ENCODE peak calls at places on chromosomes 5 and 9, in nine cellular contexts. I is fibroblast of mammary gland, V is OCI-LY7, M is fibroblast of lung, B is Calu3, Q is right atrium auricular region, G is prostate gland, F is cardiac muscle cell, L is A549. Y is an unnamed sample.

GRCh38 chr5:59720063-59720462 is 173.5 kb downstream of the PDE4D start:
- DNase-seq in I (no peak), V (no peak), M (no peak), B (no peak), Q (no peak), G (no peak), F (no peak), L (no peak), Y (no peak)

GRCh38 chr9:8278048-8278447 is 478.5 kb upstream of the DMAC1 start:
- DNase-seq in I (no peak), V (no peak), M (no peak), B (no peak), Q (no peak), G (no peak), F (no peak), L (no peak), Y (no peak)

GRCh38 chr9:18748106-18748719 is 274.3 kb downstream of the ADAMTSL1 start:
- DNase-seq in I (no peak), V (no peak), M (peak; percentile 81), B (no peak), Q (no peak), G (no peak), F (no peak), L (no peak), Y (no peak)

GRCh38 chr5:141875795-141876627 is 2.2 kb downstream of the PCDH1 start:
- DNase-seq in I (no peak), V (no peak), M (no peak), B (peak; percentile 75), Q (no peak), G (peak; percentile 46), F (peak; percentile 51), L (no peak), Y (no peak)

GRCh38 chr9:99140685-99141314 is 35.9 kb downstream of the TGFBR1 start:
- DNase-seq in I (peak; percentile 70), V (peak; percentile 69), M (peak; percentile 76), B (peak; percentile 19), Q (no peak), G (peak; percentile 36), F (peak; percentile 78), L (peak; percentile 44), Y (peak; percentile 37)

GRCh38 chr9:81396528-81396927 is 292.8 kb downstream of the TLE1 start:
- DNase-seq in I (no peak), V (no peak), M (peak; percentile 44), B (no peak), Q (no peak), G (peak; percentile 9), F (no peak), L (no peak), Y (no peak)

GRCh38 chr5:178398856-178399722 is 166.5 kb upstream of the PHYKPL start:
- DNase-seq in I (no peak), V (no peak), M (no peak), B (no peak), Q (no peak), G (no peak), F (no peak), L (no peak), Y (no peak)

GRCh38 chr9:87504938-87505337 is 7.3 kb downstream of the DAPK1 start:
- DNase-seq in I (no peak), V (no peak), M (no peak), B (no peak), Q (no peak), G (no peak), F (peak; percentile 67), L (no peak), Y (no peak)

GRCh38 chr5:160169326-160169725 is 50.1 kb upstream of the PWWP2A start:
- DNase-seq in I (peak; percentile 97), V (no peak), M (peak; percentile 78), B (no peak), Q (no peak), G (no peak), F (no peak), L (no peak), Y (no peak)

GRCh38 chr5:135543151-135543818 is 7.5 kb upstream of the NEUROG1 start:
- DNase-seq in I (no peak), V (no peak), M (no peak), B (no peak), Q (no peak), G (no peak), F (no peak), L (no peak), Y (peak; percentile 46)

GRCh38 chr5:119250946-119251901 is 104.6 kb upstream of the TNFAIP8 start:
- DNase-seq in I (peak; percentile 60), V (no peak), M (peak; percentile 18), B (no peak), Q (no peak), G (no peak), F (no peak), L (no peak), Y (no peak)

GRCh38 chr9:134913041-134913712 is 4.5 kb downstream of the FCN1 start:
- DNase-seq in I (no peak), V (no peak), M (no peak), B (no peak), Q (no peak), G (no peak), F (no peak), L (no peak), Y (no peak)

DNA sequence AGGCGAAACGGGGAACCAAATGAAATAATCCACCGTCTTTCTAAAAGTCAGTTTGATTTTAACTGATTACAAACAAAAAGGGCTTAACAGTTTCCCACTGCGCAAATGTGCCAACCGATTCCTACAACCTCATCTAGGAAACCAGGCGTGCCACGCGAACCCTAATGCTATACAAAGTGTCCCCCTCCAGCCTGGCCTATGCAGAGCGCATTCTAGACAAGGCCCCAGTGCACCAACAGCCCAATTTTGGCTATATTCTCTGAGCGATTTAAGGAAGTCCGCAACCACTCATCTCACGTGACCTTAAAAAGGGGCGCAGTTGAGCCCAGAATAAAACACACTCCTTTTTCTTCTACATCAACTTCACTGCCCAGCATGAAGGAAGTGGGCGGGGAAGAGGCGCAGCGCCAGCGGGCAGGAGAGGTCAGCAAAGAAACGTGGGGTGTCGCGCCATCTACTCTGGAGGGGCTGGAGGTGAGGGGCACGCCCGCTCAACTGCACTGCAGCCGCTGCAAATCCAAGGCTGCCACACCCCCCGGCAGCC is 779 bp downstream of the FAM13B start:
- DNase-seq in I (peak; percentile 49), V (peak; percentile 83), M (peak; percentile 65), B (no peak), Q (peak; percentile 68), G (peak; percentile 43), F (peak; percentile 68), L (peak; percentile 60), Y (peak; percentile 72)
- TF ChIP-seq CTCF in I (no peak), V (peak; percentile 48), M (no peak), B (no peak), Q (no peak), G (no peak), F (no peak), L (no peak), Y (no peak)

GRCh38 chr5:170522211-170523128 is 18.6 kb downstream of the KCNIP1 start:
- DNase-seq in I (peak; percentile 18), V (no peak), M (no peak), B (no peak), Q (no peak), G (peak; percentile 85), F (no peak), L (no peak), Y (no peak)

GRCh38 chr5:170523129-170523497 is 19.3 kb downstream of the KCNIP1 start:
- DNase-seq in I (no peak), V (no peak), M (no peak), B (no peak), Q (no peak), G (no peak), F (no peak), L (no peak), Y (no peak)

GRCh38 chr5:170517411-170517810 is 13.6 kb downstream of the KCNIP1 start:
- DNase-seq in I (no peak), V (no peak), M (no peak), B (no peak), Q (no peak), G (no peak), F (no peak), L (no peak), Y (no peak)

GRCh38 chr5:170519500-170519899 is 15.7 kb downstream of the KCNIP1 start:
- DNase-seq in I (no peak), V (no peak), M (no peak), B (no peak), Q (no peak), G (no peak), F (no peak), L (no peak), Y (no peak)

GRCh38 chr5:170520319-170520718 is 16.5 kb downstream of the KCNIP1 start:
- DNase-seq in I (peak; percentile 11), V (no peak), M (no peak), B (no peak), Q (no peak), G (no peak), F (no peak), L (no peak), Y (no peak)
- TF ChIP-seq CTCF in I (no peak), V (no peak), M (no peak), B (no peak), Q (no peak), G (no peak), F (no peak), L (no peak), Y (no peak)

DNA sequence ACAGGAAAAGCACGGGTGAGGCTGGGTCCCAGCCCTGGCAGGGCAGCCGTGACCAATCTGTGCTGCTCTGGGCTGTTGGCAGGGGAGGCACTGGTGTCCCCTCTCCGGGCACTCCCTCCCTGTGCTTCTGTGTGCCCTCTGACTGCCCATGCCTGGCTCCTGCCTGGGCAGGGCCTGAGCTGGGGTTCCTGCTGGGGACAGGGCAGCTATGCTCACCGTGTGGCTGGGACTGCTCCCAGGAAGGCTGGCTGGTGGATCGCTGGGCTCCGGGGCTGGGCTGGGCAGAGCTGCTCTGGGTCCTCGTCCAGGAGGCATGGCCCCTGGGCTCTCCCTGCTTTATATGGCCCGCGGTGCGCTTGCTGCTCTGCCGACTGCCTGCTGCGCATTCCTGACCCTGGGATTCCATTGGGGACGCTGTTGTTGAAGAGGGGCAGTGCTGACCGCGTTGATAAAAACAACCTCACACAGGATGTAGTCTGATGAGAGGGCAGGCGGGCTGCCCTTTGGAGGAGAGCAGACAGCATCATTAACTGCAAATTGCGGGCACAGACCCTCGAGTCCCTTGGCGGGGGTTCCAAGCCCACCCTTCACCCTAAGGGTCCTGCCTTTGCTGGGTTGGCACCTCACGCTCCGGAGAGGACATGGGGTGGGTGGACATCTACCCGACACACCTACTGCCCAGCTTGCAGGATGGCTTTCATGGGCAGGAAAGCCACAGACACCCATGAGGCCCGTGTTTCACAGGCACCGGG is 955 bp downstream of the QRFP start:
- DNase-seq in I (no peak), V (no peak), M (no peak), B (no peak), Q (no peak), G (no peak), F (no peak), L (no peak), Y (no peak)
- TF ChIP-seq CTCF in I (no peak), V (no peak), M (no peak), B (no peak), Q (no peak), G (no peak), F (no peak), L (no peak), Y (no peak)

GRCh38 chr5:80689627-80690026 is 34.8 kb upstream of the DHFR start:
- DNase-seq in I (no peak), V (no peak), M (no peak), B (no peak), Q (no peak), G (no peak), F (no peak), L (no peak), Y (no peak)

GRCh38 chr5:80688648-80689420 is 34.1 kb upstream of the DHFR start:
- DNase-seq in I (no peak), V (no peak), M (no peak), B (no peak), Q (no peak), G (no peak), F (no peak), L (no peak), Y (no peak)

GRCh38 chr5:80686757-80687156 is 32.0 kb upstream of the DHFR start:
- DNase-seq in I (peak; percentile 28), V (peak; percentile 19), M (peak; percentile 52), B (no peak), Q (no peak), G (no peak), F (no peak), L (no peak), Y (no peak)
- TF ChIP-seq CTCF in I (no peak), V (peak; percentile 71), M (no peak), B (peak; percentile 20), Q (no peak), G (peak; percentile 59), F (peak; percentile 37), L (peak; percentile 44), Y (peak; percentile 24)

Y was measured in GM13977.